ENCODE peak calls at places on chromosomes 4 and X, in six cellular contexts. E, F, M, T, O and Z are unnamed samples.

GRCh38 chrX:23898412-23898959 is 9.3 kb downstream of the APOO start:
- DNase-seq in E (no peak), F (peak), M (no peak), T (no peak), O (no peak), Z (no peak)

GRCh38 chrX:133171962-133172708 is 46.0 kb downstream of the TFDP3 start:
- DNase-seq in E (no peak), F (peak), M (no peak), T (no peak), O (peak), Z (no peak)

GRCh38 chrX:78321809-78322208 is 5.6 kb downstream of the CYSLTR1 start:
- DNase-seq in E (no peak), F (no peak), M (peak), T (no peak), O (no peak), Z (no peak)

GRCh38 chr4:154559141-154559841 is 3.5 kb upstream of the FGB start:
- DNase-seq in E (peak), F (peak), M (no peak), T (no peak), O (peak), Z (no peak)

GRCh38 chr4:105461221-105462041 is 12.4 kb downstream of the PPA2 start:
- DNase-seq in E (no peak), F (peak), M (no peak), T (no peak), O (no peak), Z (no peak)

GRCh38 chrX:12614266-12614665 is 176.9 kb upstream of the PRPS2 start:
- DNase-seq in E (no peak), F (no peak), M (no peak), T (no peak), O (peak), Z (no peak)

GRCh38 chr4:25884040-25884788 is 21.4 kb upstream of the SEL1L3 start:
- DNase-seq in E (no peak), F (peak), M (no peak), T (no peak), O (no peak), Z (no peak)

GRCh38 chr4:39435875-39436563 is 22.7 kb downstream of the RPL9 start:
- DNase-seq in E (no peak), F (no peak), M (no peak), T (no peak), O (no peak), Z (no peak)

GRCh38 chr4:110483516-110483915 is 7.6 kb downstream of the ENPEP start:
- DNase-seq in E (no peak), F (no peak), M (no peak), T (no peak), O (no peak), Z (no peak)

GRCh38 chrX:74286950-74287349 is 17.0 kb upstream of the ZCCHC13 start:
- DNase-seq in E (no peak), F (peak), M (no peak), T (no peak), O (no peak), Z (no peak)

GRCh38 chr4:66266035-66266434 is 595.7 kb upstream of the EPHA5 start:
- DNase-seq in E (no peak), F (no peak), M (no peak), T (no peak), O (no peak), Z (no peak)

GRCh38 chr4:83112678-83113428 is 1.7 kb downstream of the PLAC8 start:
- DNase-seq in E (no peak), F (no peak), M (peak), T (no peak), O (no peak), Z (no peak)

DNA sequence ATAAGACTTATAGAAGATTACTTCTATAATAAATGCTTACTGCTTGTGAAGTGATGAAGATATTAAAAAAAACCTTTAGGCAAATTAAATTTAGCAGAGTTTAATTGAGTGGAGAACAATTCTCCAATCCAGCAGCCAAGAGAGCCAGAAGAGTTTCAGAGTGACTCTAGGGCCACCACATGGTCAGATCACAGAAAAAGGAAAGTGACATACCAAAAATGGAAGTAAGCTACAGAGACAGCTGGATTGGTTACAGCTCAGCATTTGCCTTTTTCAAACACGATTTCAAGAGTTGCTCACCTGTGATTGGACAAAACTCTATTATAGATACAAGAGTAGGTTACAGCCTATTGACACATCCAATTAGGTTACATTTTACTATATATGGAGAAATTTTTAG is 79.0 kb upstream of the TRAM1L1 start:
- DNase-seq in E (no peak), F (no peak), M (no peak), T (no peak), O (no peak), Z (no peak)
- TF ChIP-seq CTCF in E (no peak), F (no peak), M (no peak), T (no peak), O (no peak), Z (peak)

GRCh38 chr4:3793545-3793944 is 27.4 kb downstream of the ADRA2C start:
- DNase-seq in E (no peak), F (no peak), M (no peak), T (no peak), O (no peak), Z (peak)

GRCh38 chr4:3791256-3791655 is 25.1 kb downstream of the ADRA2C start:
- DNase-seq in E (no peak), F (no peak), M (no peak), T (no peak), O (no peak), Z (no peak)

GRCh38 chr4:3791910-3792542 is 25.8 kb downstream of the ADRA2C start:
- DNase-seq in E (peak), F (peak), M (peak), T (no peak), O (peak), Z (peak)

GRCh38 chr4:3790006-3790561 is 23.9 kb downstream of the ADRA2C start:
- DNase-seq in E (no peak), F (no peak), M (no peak), T (no peak), O (no peak), Z (no peak)

DNA sequence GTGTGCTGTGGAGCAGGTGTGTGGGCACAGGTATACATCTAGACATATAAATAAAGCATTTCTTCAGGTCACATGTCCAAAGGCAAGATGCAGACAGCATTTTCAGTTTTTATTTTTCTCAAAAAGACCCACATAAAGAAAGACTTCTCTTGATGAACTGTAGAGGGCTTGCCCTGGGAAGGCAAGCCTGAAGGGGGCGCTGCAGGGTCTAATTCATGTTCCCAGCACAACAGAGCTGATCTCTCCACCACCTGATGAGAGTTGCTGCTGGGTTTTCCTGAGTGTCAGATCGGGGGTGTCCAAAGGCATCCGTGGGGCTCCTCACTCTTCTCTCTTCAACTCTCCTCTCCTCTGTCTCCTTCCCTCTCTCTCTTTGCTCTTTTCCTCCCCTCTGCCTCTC is 26.6 kb downstream of the ADRA2C start:
- DNase-seq in E (peak), F (no peak), M (no peak), T (no peak), O (no peak), Z (peak)
- TF ChIP-seq CTCF in E (peak), F (no peak), M (no peak), T (no peak), O (no peak), Z (peak)

GRCh38 chr4:157804169-157804543 is 368.7 kb downstream of the GASK1B start:
- DNase-seq in E (no peak), F (no peak), M (no peak), T (no peak), O (no peak), Z (no peak)

GRCh38 chr4:157806176-157806575 is 366.6 kb downstream of the GASK1B start:
- DNase-seq in E (no peak), F (no peak), M (no peak), T (no peak), O (no peak), Z (no peak)

GRCh38 chr4:157803441-157804168 is 369.2 kb downstream of the GASK1B start:
- DNase-seq in E (no peak), F (no peak), M (no peak), T (no peak), O (no peak), Z (no peak)

GRCh38 chr4:157808796-157809408 is 363.9 kb downstream of the GASK1B start:
- DNase-seq in E (no peak), F (no peak), M (no peak), T (no peak), O (no peak), Z (no peak)

DNA sequence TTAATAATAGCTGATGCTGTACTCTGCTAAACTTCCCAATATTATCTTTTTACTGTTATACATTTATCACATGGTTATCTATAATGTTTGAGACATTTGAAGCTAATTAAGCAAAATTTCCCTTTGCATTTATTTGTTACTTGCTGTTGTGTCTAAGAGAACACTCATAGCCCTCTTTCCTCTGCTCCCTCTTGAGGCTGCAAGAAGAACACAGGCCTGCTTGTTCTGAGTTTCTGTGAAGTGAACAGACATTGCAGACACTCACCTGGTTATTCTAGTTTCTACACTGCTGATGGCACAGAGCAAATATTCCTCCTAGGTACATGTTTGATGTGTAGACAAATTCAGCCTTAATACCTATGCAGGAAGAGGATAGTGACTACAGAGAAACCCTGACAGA is 367.8 kb downstream of the GASK1B start:
- DNase-seq in E (no peak), F (no peak), M (no peak), T (no peak), O (no peak), Z (no peak)
- TF ChIP-seq CTCF in E (no peak), F (peak), M (peak), T (no peak), O (peak), Z (peak)

GRCh38 chr4:133102612-133103409 is 46.3 kb upstream of the PCDH10 start:
- DNase-seq in E (no peak), F (peak), M (no peak), T (no peak), O (no peak), Z (no peak)
- TF ChIP-seq CTCF in E (no peak), F (peak), M (no peak), T (no peak), O (no peak), Z (no peak)

GRCh38 chr4:144557404-144557803 is 88.6 kb upstream of the HHIP start:
- DNase-seq in E (no peak), F (peak), M (no peak), T (no peak), O (no peak), Z (no peak)
- TF ChIP-seq CTCF in E (no peak), F (no peak), M (no peak), T (no peak), O (no peak), Z (peak)

DNA sequence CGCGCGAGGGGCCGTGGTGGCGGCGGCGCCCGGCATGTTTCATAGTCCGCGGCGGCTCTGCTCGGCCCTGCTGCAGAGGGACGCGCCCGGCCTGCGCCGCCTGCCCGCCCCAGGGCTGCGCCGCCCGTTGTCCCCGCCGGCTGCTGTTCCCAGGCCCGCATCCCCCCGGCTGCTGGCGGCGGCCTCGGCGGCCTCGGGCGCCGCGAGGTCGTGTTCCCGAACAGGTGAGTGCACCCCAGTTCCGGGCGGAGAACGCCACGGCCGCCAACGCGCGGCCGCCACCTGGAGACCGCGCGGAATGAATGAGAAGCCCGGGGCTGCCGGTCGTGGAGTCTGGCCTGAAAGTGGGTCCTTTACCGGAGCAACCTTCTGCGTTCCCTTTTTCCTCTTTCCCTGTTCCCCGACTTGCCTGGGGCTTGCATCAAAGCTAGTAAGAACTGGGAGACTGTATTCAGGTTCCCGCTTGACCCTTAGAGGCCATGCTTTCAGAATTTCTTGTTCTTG is 419 bp downstream of the NOCT start:
- DNase-seq in E (no peak), F (peak), M (peak), T (peak), O (peak), Z (no peak)
- TF ChIP-seq CTCF in E (no peak), F (no peak), M (no peak), T (no peak), O (no peak), Z (no peak)

GRCh38 chr4:87838207-87838606 is 5.4 kb downstream of the MEPE start:
- DNase-seq in E (no peak), F (no peak), M (no peak), T (no peak), O (peak), Z (no peak)
- TF ChIP-seq CTCF in E (peak), F (peak), M (no peak), T (no peak), O (no peak), Z (peak)

GRCh38 chr4:48445704-48446103 is 37.4 kb upstream of the SLC10A4 start:
- DNase-seq in E (no peak), F (peak), M (no peak), T (no peak), O (peak), Z (no peak)
- TF ChIP-seq CTCF in E (peak), F (peak), M (peak), T (peak), O (peak), Z (peak)